ENCODE peak calls at places on chromosomes 6 and 20, in eight cellular contexts. M is lung, N is activated B cell treated with CpG ODN at 0.5 μM for 24 hours, G is SK-N-SH treated with all-trans-retinoic acid at 6 μM for 48 hours, F is natural killer cell, E is B cell, S is omental fat pad, I is DND-41. P is an unnamed sample.

GRCh38 chr6:112822769-112823168 is 475.6 kb downstream of the RFPL4B start:
- ATAC-seq in G (no peak), E (no peak), N (no peak), I (no peak), S (no peak), F (no peak), M (no peak), P (no peak)

GRCh38 chr6:126614642-126615504 is 275.0 kb downstream of the CENPW start:
- ATAC-seq in S (no peak), N (no peak), I (no peak), M (no peak), E (no peak), G (no peak), F (no peak), P (no peak)

GRCh38 chr20:62876441-62876825 is 14.8 kb upstream of the TCFL5 start:
- ATAC-seq in G (peak), S (no peak), I (peak), N (no peak), M (no peak), E (no peak), F (no peak), P (no peak)

GRCh38 chr6:79631800-79632172 is 657 bp downstream of the SH3BGRL2 start:
- ATAC-seq in S (peak), I (no peak), M (peak), E (no peak), F (no peak), N (no peak), G (peak), P (no peak)

GRCh38 chr6:168865-169455 is 123.3 kb upstream of the DUSP22 start:
- ATAC-seq in S (no peak), F (no peak), N (no peak), I (peak), G (peak), E (no peak), M (no peak), P (no peak)

GRCh38 chr6:117616971-117617765 is 14.9 kb upstream of the GOPC start:
- ATAC-seq in N (peak), F (peak), E (no peak), M (no peak), I (no peak), S (no peak), G (peak), P (no peak)

GRCh38 chr20:5731753-5732366 is 18.3 kb upstream of the SHLD1 start:
- ATAC-seq in S (no peak), G (no peak), F (no peak), I (no peak), E (no peak), M (no peak), N (no peak), P (peak)

GRCh38 chr6:30061766-30062458 is 847 bp downstream of the POLR1H start:
- ATAC-seq in F (peak), I (peak), S (peak), N (peak), E (no peak), M (peak), G (peak), P (peak)

GRCh38 chr6:85402922-85403321 is 47.0 kb upstream of the NT5E start:
- ATAC-seq in G (no peak), N (no peak), F (no peak), M (no peak), S (no peak), E (no peak), I (no peak), P (no peak)

P was measured in gastroesophageal sphincter.